ENCODE peak calls at places on chromosomes 1 and 21, in ten cellular contexts. One of them, this sample, is unnamed.

GRCh38 chr1:159889821-159890252 is 10.1 kb downstream of the CFAP45 start:
- DNase-seq in lung: no peak
- DNase-seq in GM13976: peak
- DNase-seq in HFF-Myc: peak
- DNase-seq in astrocyte of the spinal cord: peak
- DNase-seq in AG04450: peak
- DNase-seq in DND-41: no peak
- DNase-seq in fibroblast of lung: peak
- DNase-seq in pancreas: no peak
- DNase-seq in neural progenitor cell: peak
- DNase-seq in this sample: no peak

GRCh38 chr1:109822749-109823542 is 59.2 kb upstream of the EPS8L3 start:
- DNase-seq in lung: no peak
- DNase-seq in GM13976: peak
- DNase-seq in HFF-Myc: no peak
- DNase-seq in astrocyte of the spinal cord: no peak
- DNase-seq in AG04450: no peak
- DNase-seq in DND-41: no peak
- DNase-seq in fibroblast of lung: no peak
- DNase-seq in pancreas: no peak
- DNase-seq in neural progenitor cell: no peak
- DNase-seq in this sample: no peak

GRCh38 chr1:219506337-219506944 is 106.5 kb downstream of the ZC3H11B start:
- DNase-seq in lung: no peak
- DNase-seq in GM13976: no peak
- DNase-seq in HFF-Myc: no peak
- DNase-seq in astrocyte of the spinal cord: no peak
- DNase-seq in AG04450: no peak
- DNase-seq in DND-41: no peak
- DNase-seq in fibroblast of lung: no peak
- DNase-seq in pancreas: no peak
- DNase-seq in neural progenitor cell: no peak
- DNase-seq in this sample: peak

GRCh38 chr1:155934933-155935590 is 849 bp upstream of the KHDC4 start:
- DNase-seq in lung: no peak
- DNase-seq in GM13976: no peak
- DNase-seq in HFF-Myc: no peak
- DNase-seq in astrocyte of the spinal cord: no peak
- DNase-seq in AG04450: no peak
- DNase-seq in DND-41: peak
- DNase-seq in fibroblast of lung: no peak
- DNase-seq in pancreas: no peak
- DNase-seq in neural progenitor cell: no peak
- DNase-seq in this sample: no peak

GRCh38 chr1:74937176-74937575 is 197.0 kb upstream of the LHX8 start:
- DNase-seq in lung: no peak
- DNase-seq in GM13976: no peak
- DNase-seq in HFF-Myc: no peak
- DNase-seq in astrocyte of the spinal cord: peak
- DNase-seq in AG04450: no peak
- DNase-seq in DND-41: no peak
- DNase-seq in fibroblast of lung: no peak
- DNase-seq in pancreas: no peak
- DNase-seq in neural progenitor cell: no peak
- DNase-seq in this sample: no peak

GRCh38 chr1:224874775-224875174 is 54.7 kb upstream of the DNAH14 start:
- DNase-seq in lung: no peak
- DNase-seq in GM13976: no peak
- DNase-seq in HFF-Myc: no peak
- DNase-seq in astrocyte of the spinal cord: no peak
- DNase-seq in AG04450: no peak
- DNase-seq in DND-41: no peak
- DNase-seq in fibroblast of lung: no peak
- DNase-seq in pancreas: no peak
- DNase-seq in neural progenitor cell: peak
- DNase-seq in this sample: peak

GRCh38 chr21:42546433-42546832 is 32.8 kb downstream of the SLC37A1 start:
- DNase-seq in lung: no peak
- DNase-seq in GM13976: no peak
- DNase-seq in HFF-Myc: no peak
- DNase-seq in astrocyte of the spinal cord: no peak
- DNase-seq in AG04450: no peak
- DNase-seq in DND-41: no peak
- DNase-seq in fibroblast of lung: no peak
- DNase-seq in pancreas: no peak
- DNase-seq in neural progenitor cell: no peak
- DNase-seq in this sample: no peak

GRCh38 chr1:176033474-176033873 is 173.6 kb downstream of the COP1 start:
- DNase-seq in lung: no peak
- DNase-seq in GM13976: no peak
- DNase-seq in HFF-Myc: peak
- DNase-seq in astrocyte of the spinal cord: peak
- DNase-seq in AG04450: no peak
- DNase-seq in DND-41: no peak
- DNase-seq in fibroblast of lung: peak
- DNase-seq in pancreas: no peak
- DNase-seq in neural progenitor cell: no peak
- DNase-seq in this sample: no peak

GRCh38 chr1:2099871-2100774 is 49.9 kb downstream of the PRKCZ start:
- DNase-seq in lung: no peak
- DNase-seq in GM13976: no peak
- DNase-seq in HFF-Myc: no peak
- DNase-seq in astrocyte of the spinal cord: no peak
- DNase-seq in AG04450: no peak
- DNase-seq in DND-41: no peak
- DNase-seq in fibroblast of lung: peak
- DNase-seq in pancreas: no peak
- DNase-seq in neural progenitor cell: no peak
- DNase-seq in this sample: no peak

GRCh38 chr1:38151399-38151798 is 104.8 kb upstream of the POU3F1 start:
- DNase-seq in lung: no peak
- DNase-seq in GM13976: no peak
- DNase-seq in HFF-Myc: no peak
- DNase-seq in astrocyte of the spinal cord: no peak
- DNase-seq in AG04450: no peak
- DNase-seq in DND-41: peak
- DNase-seq in fibroblast of lung: no peak
- DNase-seq in pancreas: no peak
- DNase-seq in neural progenitor cell: no peak
- DNase-seq in this sample: no peak

GRCh38 chr1:50181027-50181663 is 72.4 kb downstream of the ELAVL4 start:
- DNase-seq in lung: no peak
- DNase-seq in GM13976: no peak
- DNase-seq in HFF-Myc: no peak
- DNase-seq in astrocyte of the spinal cord: no peak
- DNase-seq in AG04450: no peak
- DNase-seq in DND-41: no peak
- DNase-seq in fibroblast of lung: peak
- DNase-seq in pancreas: no peak
- DNase-seq in neural progenitor cell: no peak
- DNase-seq in this sample: no peak

GRCh38 chr1:209168204-209168603 is 415.3 kb upstream of the CAMK1G start:
- DNase-seq in lung: no peak
- DNase-seq in GM13976: no peak
- DNase-seq in HFF-Myc: no peak
- DNase-seq in astrocyte of the spinal cord: peak
- DNase-seq in AG04450: no peak
- DNase-seq in DND-41: no peak
- DNase-seq in fibroblast of lung: peak
- DNase-seq in pancreas: peak
- DNase-seq in neural progenitor cell: no peak
- DNase-seq in this sample: no peak

GRCh38 chr1:228845101-228845500 is 109.8 kb downstream of the RHOU start:
- DNase-seq in lung: no peak
- DNase-seq in GM13976: no peak
- DNase-seq in HFF-Myc: no peak
- DNase-seq in astrocyte of the spinal cord: no peak
- DNase-seq in AG04450: no peak
- DNase-seq in DND-41: no peak
- DNase-seq in fibroblast of lung: no peak
- DNase-seq in pancreas: no peak
- DNase-seq in neural progenitor cell: no peak
- DNase-seq in this sample: no peak

GRCh38 chr1:64507897-64508296 is 38.0 kb downstream of the CACHD1 start:
- DNase-seq in lung: no peak
- DNase-seq in GM13976: no peak
- DNase-seq in HFF-Myc: no peak
- DNase-seq in astrocyte of the spinal cord: no peak
- DNase-seq in AG04450: no peak
- DNase-seq in DND-41: no peak
- DNase-seq in fibroblast of lung: no peak
- DNase-seq in pancreas: no peak
- DNase-seq in neural progenitor cell: no peak
- DNase-seq in this sample: no peak

GRCh38 chr1:236065509-236066005 is 667 bp upstream of the NID1 start:
- DNase-seq in lung: no peak
- DNase-seq in GM13976: no peak
- DNase-seq in HFF-Myc: no peak
- DNase-seq in astrocyte of the spinal cord: no peak
- DNase-seq in AG04450: no peak
- DNase-seq in DND-41: no peak
- DNase-seq in fibroblast of lung: no peak
- DNase-seq in pancreas: no peak
- DNase-seq in neural progenitor cell: peak
- DNase-seq in this sample: peak

GRCh38 chr1:183227963-183228649 is 42.0 kb downstream of the LAMC2 start:
- DNase-seq in lung: peak
- DNase-seq in GM13976: peak
- DNase-seq in HFF-Myc: no peak
- DNase-seq in astrocyte of the spinal cord: peak
- DNase-seq in AG04450: no peak
- DNase-seq in DND-41: peak
- DNase-seq in fibroblast of lung: peak
- DNase-seq in pancreas: no peak
- DNase-seq in neural progenitor cell: peak
- DNase-seq in this sample: peak

GRCh38 chr1:182146286-182146685 is 84.8 kb upstream of the ZNF648 start:
- DNase-seq in lung: peak
- DNase-seq in GM13976: no peak
- DNase-seq in HFF-Myc: no peak
- DNase-seq in astrocyte of the spinal cord: no peak
- DNase-seq in AG04450: no peak
- DNase-seq in DND-41: no peak
- DNase-seq in fibroblast of lung: no peak
- DNase-seq in pancreas: peak
- DNase-seq in neural progenitor cell: no peak
- DNase-seq in this sample: no peak

GRCh38 chr1:207052736-207053545 is at the start of gene PFKFB2:
- DNase-seq in lung: peak
- DNase-seq in GM13976: peak
- DNase-seq in HFF-Myc: peak
- DNase-seq in astrocyte of the spinal cord: peak
- DNase-seq in AG04450: peak
- DNase-seq in DND-41: peak
- DNase-seq in fibroblast of lung: peak
- DNase-seq in pancreas: peak
- DNase-seq in neural progenitor cell: peak
- DNase-seq in this sample: peak
- TF ChIP-seq CTCF in lung: no peak
- TF ChIP-seq CTCF in GM13976: no peak
- TF ChIP-seq CTCF in HFF-Myc: no peak
- TF ChIP-seq CTCF in astrocyte of the spinal cord: no peak
- TF ChIP-seq CTCF in AG04450: no peak
- TF ChIP-seq CTCF in DND-41: no peak
- TF ChIP-seq CTCF in fibroblast of lung: no peak
- TF ChIP-seq CTCF in pancreas: no peak
- TF ChIP-seq CTCF in neural progenitor cell: peak
- TF ChIP-seq CTCF in this sample: no peak

GRCh38 chr1:206637605-206638004 is 2.3 kb downstream of the DYRK3 start:
- DNase-seq in lung: no peak
- DNase-seq in GM13976: no peak
- DNase-seq in HFF-Myc: no peak
- DNase-seq in astrocyte of the spinal cord: no peak
- DNase-seq in AG04450: no peak
- DNase-seq in DND-41: no peak
- DNase-seq in fibroblast of lung: no peak
- DNase-seq in pancreas: no peak
- DNase-seq in neural progenitor cell: no peak
- DNase-seq in this sample: no peak

GRCh38 chr1:206634365-206635079 is 814 bp upstream of the DYRK3 start:
- DNase-seq in lung: peak
- DNase-seq in GM13976: peak
- DNase-seq in HFF-Myc: peak
- DNase-seq in astrocyte of the spinal cord: peak
- DNase-seq in AG04450: peak
- DNase-seq in DND-41: peak
- DNase-seq in fibroblast of lung: peak
- DNase-seq in pancreas: peak
- DNase-seq in neural progenitor cell: peak
- DNase-seq in this sample: peak

GRCh38 chr1:206635983-206636354 is 633 bp downstream of the DYRK3 start:
- DNase-seq in lung: no peak
- DNase-seq in GM13976: peak
- DNase-seq in HFF-Myc: no peak
- DNase-seq in astrocyte of the spinal cord: peak
- DNase-seq in AG04450: no peak
- DNase-seq in DND-41: no peak
- DNase-seq in fibroblast of lung: no peak
- DNase-seq in pancreas: no peak
- DNase-seq in neural progenitor cell: no peak
- DNase-seq in this sample: peak

GRCh38 chr1:206633708-206634121 is 1.6 kb upstream of the DYRK3 start:
- DNase-seq in lung: no peak
- DNase-seq in GM13976: no peak
- DNase-seq in HFF-Myc: peak
- DNase-seq in astrocyte of the spinal cord: peak
- DNase-seq in AG04450: peak
- DNase-seq in DND-41: no peak
- DNase-seq in fibroblast of lung: peak
- DNase-seq in pancreas: no peak
- DNase-seq in neural progenitor cell: peak
- DNase-seq in this sample: no peak

GRCh38 chr1:206635080-206635982 is at the start of gene DYRK3:
- DNase-seq in lung: peak
- DNase-seq in GM13976: peak
- DNase-seq in HFF-Myc: peak
- DNase-seq in astrocyte of the spinal cord: peak
- DNase-seq in AG04450: peak
- DNase-seq in DND-41: peak
- DNase-seq in fibroblast of lung: peak
- DNase-seq in pancreas: peak
- DNase-seq in neural progenitor cell: peak
- DNase-seq in this sample: peak
- TF ChIP-seq CTCF in lung: peak
- TF ChIP-seq CTCF in GM13976: no peak
- TF ChIP-seq CTCF in HFF-Myc: no peak
- TF ChIP-seq CTCF in astrocyte of the spinal cord: no peak
- TF ChIP-seq CTCF in AG04450: no peak
- TF ChIP-seq CTCF in DND-41: peak
- TF ChIP-seq CTCF in fibroblast of lung: no peak
- TF ChIP-seq CTCF in pancreas: no peak
- TF ChIP-seq CTCF in neural progenitor cell: no peak
- TF ChIP-seq CTCF in this sample: no peak

GRCh38 chr1:22275626-22276395 is 132.9 kb upstream of the WNT4 start:
- DNase-seq in lung: peak
- DNase-seq in GM13976: peak
- DNase-seq in HFF-Myc: peak
- DNase-seq in astrocyte of the spinal cord: peak
- DNase-seq in AG04450: peak
- DNase-seq in DND-41: peak
- DNase-seq in fibroblast of lung: peak
- DNase-seq in pancreas: peak
- DNase-seq in neural progenitor cell: peak
- DNase-seq in this sample: peak
- TF ChIP-seq CTCF in lung: peak
- TF ChIP-seq CTCF in GM13976: peak
- TF ChIP-seq CTCF in HFF-Myc: peak
- TF ChIP-seq CTCF in astrocyte of the spinal cord: peak
- TF ChIP-seq CTCF in AG04450: peak
- TF ChIP-seq CTCF in DND-41: peak
- TF ChIP-seq CTCF in fibroblast of lung: peak
- TF ChIP-seq CTCF in pancreas: peak
- TF ChIP-seq CTCF in neural progenitor cell: peak
- TF ChIP-seq CTCF in this sample: peak

GRCh38 chr1:33119532-33120217 is 38.7 kb downstream of the AZIN2 start:
- DNase-seq in lung: no peak
- DNase-seq in GM13976: peak
- DNase-seq in HFF-Myc: no peak
- DNase-seq in astrocyte of the spinal cord: no peak
- DNase-seq in AG04450: no peak
- DNase-seq in DND-41: no peak
- DNase-seq in fibroblast of lung: peak
- DNase-seq in pancreas: no peak
- DNase-seq in neural progenitor cell: peak
- DNase-seq in this sample: no peak
- TF ChIP-seq CTCF in lung: no peak
- TF ChIP-seq CTCF in GM13976: no peak
- TF ChIP-seq CTCF in HFF-Myc: no peak
- TF ChIP-seq CTCF in astrocyte of the spinal cord: peak
- TF ChIP-seq CTCF in AG04450: peak
- TF ChIP-seq CTCF in DND-41: no peak
- TF ChIP-seq CTCF in fibroblast of lung: no peak
- TF ChIP-seq CTCF in pancreas: no peak
- TF ChIP-seq CTCF in neural progenitor cell: peak
- TF ChIP-seq CTCF in this sample: no peak